ENCODE peak calls at places on chromosomes 2 and 18, in nine cellular contexts. M is NCI-H2107; B is stimulated activated CD4-positive, alpha-beta T cell treated with anti-CD3 and anti-CD28 coated beads, TNF-alpha, amount 100 ng/mL, for 1 hour; V is ovary; E is T-helper 2 cell; X is HS-5; K is CD8-positive, alpha-beta memory T cell; J is lung; S is NCI-H510A treated with DMSO at 0.1 percent for 48 hours. P is an unnamed sample.

GRCh38 chr2:1621041-1621440 is 123.3 kb downstream of the PXDN start:
- DNase-seq in M (no peak), B (no peak), V (no peak), E (no peak), X (no peak), K (no peak), J (no peak), S (no peak), P (no peak)

GRCh38 chr2:227450921-227451654 is 20.9 kb upstream of the AGFG1 start:
- DNase-seq in M (no peak), B (no peak), V (no peak), E (no peak), X (no peak), K (no peak), J (no peak), S (no peak), P (no peak)

GRCh38 chr2:69192176-69192945 is 179.4 kb downstream of the ANTXR1 start:
- DNase-seq in M (no peak), B (no peak), V (no peak), E (no peak), X (no peak), K (no peak), J (no peak), S (no peak), P (no peak)

GRCh38 chr2:150788741-150789140 is 301.3 kb upstream of the RND3 start:
- DNase-seq in M (no peak), B (no peak), V (no peak), E (no peak), X (peak), K (no peak), J (no peak), S (no peak), P (no peak)

GRCh38 chr2:233938676-233939370 is 21.6 kb downstream of the TRPM8 start:
- DNase-seq in M (no peak), B (no peak), V (no peak), E (no peak), X (no peak), K (no peak), J (no peak), S (no peak), P (no peak)

GRCh38 chr2:60806988-60807681 is 51.1 kb downstream of the PAPOLG start:
- DNase-seq in M (peak), B (peak), V (no peak), E (peak), X (peak), K (peak), J (no peak), S (peak), P (peak)

GRCh38 chr2:235541838-235542549 is 48.2 kb downstream of the AGAP1 start:
- DNase-seq in M (no peak), B (no peak), V (no peak), E (no peak), X (no peak), K (no peak), J (no peak), S (peak), P (no peak)

GRCh38 chr2:128442891-128443302 is 124.2 kb upstream of the HS6ST1 start:
- DNase-seq in M (no peak), B (no peak), V (peak), E (no peak), X (no peak), K (no peak), J (peak), S (no peak), P (no peak)

GRCh38 chr2:233901884-233902283 is 15.3 kb upstream of the TRPM8 start:
- DNase-seq in M (no peak), B (no peak), V (no peak), E (no peak), X (no peak), K (no peak), J (no peak), S (peak), P (no peak)

GRCh38 chr18:58549814-58550339 is 79.0 kb downstream of the ALPK2 start:
- DNase-seq in M (no peak), B (no peak), V (no peak), E (no peak), X (no peak), K (no peak), J (no peak), S (no peak), P (no peak)

GRCh38 chr2:62923881-62924280 is 126.7 kb upstream of the OTX1 start:
- DNase-seq in M (no peak), B (no peak), V (no peak), E (no peak), X (no peak), K (no peak), J (no peak), S (no peak), P (no peak)

GRCh38 chr2:160091381-160091780 is 29.0 kb upstream of the PLA2R1 start:
- DNase-seq in M (no peak), B (no peak), V (no peak), E (no peak), X (no peak), K (no peak), J (no peak), S (no peak), P (no peak)

GRCh38 chr2:241776336-241777166 is at the start of gene GAL3ST2:
- DNase-seq in M (no peak), B (no peak), V (no peak), E (no peak), X (no peak), K (no peak), J (peak), S (no peak), P (no peak)

GRCh38 chr2:142037051-142037450 is 93.8 kb downstream of the LRP1B start:
- DNase-seq in M (no peak), B (no peak), V (no peak), E (no peak), X (no peak), K (no peak), J (no peak), S (no peak), P (no peak)

GRCh38 chr2:22359020-22359672 is 1025.8 kb upstream of the KLHL29 start:
- DNase-seq in M (no peak), B (no peak), V (no peak), E (no peak), X (no peak), K (no peak), J (no peak), S (no peak), P (no peak)

GRCh38 chr18:9365406-9365805 is 30.8 kb downstream of the TWSG1 start:
- DNase-seq in M (no peak), B (no peak), V (no peak), E (no peak), X (no peak), K (no peak), J (no peak), S (no peak), P (no peak)

P was measured in NCI-H345.